ENCODE peak calls at places on chromosomes 12 and 14, in four cellular contexts. W is endodermal cell, B is epithelial cell of esophagus, N is fibroblast of pulmonary artery. J is an unnamed sample.

GRCh38 chr14:96867634-96868033 is 70.5 kb downstream of the VRK1 start:
- DNase-seq in W (no peak), B (no peak), N (no peak), J (no peak)

GRCh38 chr12:88518863-88519403 is 61.3 kb downstream of the KITLG start:
- DNase-seq in W (no peak), B (no peak), N (no peak), J (no peak)

GRCh38 chr14:29521526-29522137 is 406.0 kb downstream of the PRKD1 start:
- DNase-seq in W (peak; percentile 82), B (peak; percentile 37), N (peak; percentile 36), J (peak; percentile 35)

GRCh38 chr12:6952121-6952859 is 1.1 kb downstream of the PTPN6 start:
- DNase-seq in W (peak; percentile 55), B (no peak), N (no peak), J (no peak)

GRCh38 chr12:98421336-98421735 is 94.1 kb upstream of the TMPO start:
- DNase-seq in W (no peak), B (no peak), N (no peak), J (no peak)

GRCh38 chr12:123506059-123506842 is 27.3 kb downstream of the RILPL1 start:
- DNase-seq in W (no peak), B (no peak), N (no peak), J (no peak)

GRCh38 chr14:96139879-96140278 is 64.8 kb upstream of the BDKRB2 start:
- DNase-seq in W (no peak), B (no peak), N (no peak), J (no peak)

GRCh38 chr14:89283327-89284060 is 133.5 kb downstream of the FOXN3 start:
- DNase-seq in W (no peak), B (no peak), N (no peak), J (no peak)

GRCh38 chr14:51094282-51094821 is 553 bp downstream of the TRIM9 start:
- DNase-seq in W (peak; percentile 73), B (no peak), N (no peak), J (no peak)

GRCh38 chr12:1810201-1810930 is 10.0 kb upstream of the LRTM2 start:
- DNase-seq in W (no peak), B (no peak), N (peak; percentile 55), J (no peak)

GRCh38 chr14:72546359-72547035 is 347.4 kb downstream of the DPF3 start:
- DNase-seq in W (no peak), B (no peak), N (no peak), J (no peak)

GRCh38 chr12:47360771-47361388 is 281.1 kb upstream of the AMIGO2 start:
- DNase-seq in W (no peak), B (no peak), N (peak; percentile 31), J (no peak)

GRCh38 chr12:31896514-31897039 is 62.6 kb upstream of the RESF1 start:
- DNase-seq in W (no peak), B (peak; percentile 38), N (peak; percentile 96), J (peak; percentile 58)

GRCh38 chr12:31900271-31900670 is 58.9 kb upstream of the RESF1 start:
- DNase-seq in W (no peak), B (no peak), N (no peak), J (no peak)

GRCh38 chr12:31899136-31899535 is 60.1 kb upstream of the RESF1 start:
- DNase-seq in W (no peak), B (no peak), N (no peak), J (no peak)

GRCh38 chr12:31897791-31898503 is 61.3 kb upstream of the RESF1 start:
- DNase-seq in W (peak; percentile 59), B (peak; percentile 15), N (peak; percentile 53), J (no peak)

GRCh38 chr12:31895449-31896150 is 63.6 kb upstream of the RESF1 start:
- DNase-seq in W (peak; percentile 52), B (no peak), N (no peak), J (no peak)
- H3K4me3 ChIP-seq in W (no peak overlapping the region), B (no peak overlapping the region), N (no peak overlapping the region), J (no peak overlapping the region)

DNA sequence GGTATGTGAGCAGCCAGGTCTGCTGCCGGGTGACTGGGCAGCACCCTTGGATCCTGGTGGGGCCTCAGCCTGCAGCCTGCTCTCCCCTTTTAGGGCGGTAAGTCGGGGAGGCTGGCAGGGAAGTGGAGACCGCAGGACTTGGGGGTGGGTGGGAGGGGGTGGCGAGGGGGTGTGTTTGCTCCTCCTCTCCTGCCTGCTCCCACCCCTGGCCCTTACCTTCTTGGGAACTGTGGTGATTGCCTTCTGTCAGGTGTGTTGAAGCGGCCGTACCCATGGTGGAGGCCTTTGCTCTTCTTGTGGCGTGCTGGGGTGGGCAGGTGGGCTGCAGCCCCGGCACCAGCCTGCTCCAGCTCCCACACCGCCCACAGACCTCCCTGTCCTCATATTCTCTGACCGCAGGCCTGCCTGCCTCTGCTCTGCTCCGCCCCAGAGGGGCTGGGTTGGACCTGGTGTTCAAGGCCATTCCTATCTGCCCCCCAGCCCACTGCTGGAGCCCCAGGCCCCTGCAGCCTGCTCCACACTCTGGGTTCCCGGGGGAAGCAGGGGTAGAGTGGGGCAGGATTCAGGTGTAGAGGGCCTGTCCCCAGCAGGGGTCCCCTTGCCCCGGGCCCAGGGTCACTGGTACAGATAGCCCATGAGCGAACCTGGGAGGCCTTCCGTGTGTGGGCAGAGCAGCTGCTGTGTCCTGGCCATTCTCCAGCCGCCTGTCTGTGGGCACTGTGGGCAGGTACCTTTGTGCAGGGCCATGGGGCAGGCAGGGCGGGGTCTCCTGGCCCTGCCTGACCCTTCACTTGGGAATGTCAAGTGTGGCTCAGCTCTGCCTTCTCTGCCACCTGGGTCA is 5.2 kb downstream of the TEDC1 start:
- DNase-seq in W (peak; percentile 41), B (no peak), N (no peak), J (no peak)
- H3K4me3 ChIP-seq in W (no peak overlapping the region), B (no peak overlapping the region), N (no peak overlapping the region), J (no peak overlapping the region)

GRCh38 chr14:103997391-103997790 is 55.1 kb upstream of the RD3L start:
- DNase-seq in W (no peak), B (no peak), N (no peak), J (no peak)
- H3K4me3 ChIP-seq in W (no peak overlapping the region), B (no peak overlapping the region), N (no peak overlapping the region), J (no peak overlapping the region)

DNA sequence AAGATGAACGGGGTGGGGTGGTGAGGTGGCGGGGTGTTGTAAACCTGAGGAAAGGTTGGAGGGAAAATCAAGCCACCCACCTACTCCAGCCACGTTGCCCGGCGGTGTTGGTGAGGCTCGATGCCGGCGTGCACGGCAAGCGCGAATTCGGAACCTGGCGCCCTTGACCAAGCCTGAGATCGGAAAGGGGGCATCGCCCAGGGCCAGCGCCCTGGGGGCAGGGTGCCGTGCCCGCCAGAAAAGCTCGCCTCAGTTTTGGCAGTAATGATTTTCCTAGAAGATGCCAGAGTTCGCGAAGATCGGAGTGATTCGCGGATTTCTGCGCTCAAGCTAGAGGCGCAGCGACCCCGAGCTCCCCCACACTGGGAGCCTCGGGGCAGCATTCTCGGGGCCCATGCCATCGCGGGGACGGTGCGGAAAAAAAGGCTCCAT is 804 bp downstream of the STXBP6 start:
- DNase-seq in W (peak; percentile 50), B (no peak), N (peak; percentile 3), J (no peak)
- H3K4me3 ChIP-seq in W (peak overlapping the region; percentile 78), B (no peak overlapping the region), N (peak overlapping the region; percentile 58), J (no peak overlapping the region)

GRCh38 chr12:18165889-18166288 is 75.9 kb upstream of the RERGL start:
- DNase-seq in W (no peak), B (no peak), N (peak; percentile 4), J (no peak)

GRCh38 chr12:18160901-18161300 is 70.9 kb upstream of the RERGL start:
- DNase-seq in W (no peak), B (peak; percentile 32), N (no peak), J (peak; percentile 55)

GRCh38 chr12:18165422-18165871 is 75.5 kb upstream of the RERGL start:
- DNase-seq in W (no peak), B (peak; percentile 54), N (peak; percentile 57), J (peak; percentile 66)
- H3K4me3 ChIP-seq in W (no peak overlapping the region), B (no peak overlapping the region), N (peak overlapping the region; percentile 27), J (no peak overlapping the region)

GRCh38 chr12:49332441-49332861 is 4.5 kb downstream of the C1QL4 start:
- DNase-seq in W (no peak), B (no peak), N (no peak), J (no peak)
- H3K4me3 ChIP-seq in W (no peak overlapping the region), B (no peak overlapping the region), N (no peak overlapping the region), J (no peak overlapping the region)

GRCh38 chr12:54765652-54766051 is 88.7 kb upstream of the MUCL1 start:
- DNase-seq in W (no peak), B (no peak), N (no peak), J (no peak)
- H3K4me3 ChIP-seq in W (no peak overlapping the region), B (no peak overlapping the region), N (no peak overlapping the region), J (no peak overlapping the region)

GRCh38 chr12:53181935-53182334 is 1.2 kb upstream of the CSAD start:
- DNase-seq in W (peak; percentile 29), B (no peak), N (no peak), J (no peak)
- H3K4me3 ChIP-seq in W (peak overlapping the region; percentile 92), B (peak overlapping the region; percentile 70), N (peak overlapping the region; percentile 78), J (no peak overlapping the region)

J was measured in bronchial epithelial cell.